ENCODE peak calls at places on chromosomes 2 and 18, in six cellular contexts. G is Karpas-422, X is thoracic aorta, Z is stomach, E is NT2/D1, S is left lung. N is an unnamed sample.
A peak's percentile ranks its signal among the peaks of the same experiment; 100 is the strongest.

GRCh38 chr18:75831960-75832359 is 404.5 kb upstream of the SMIM21 start:
- DNase-seq in Z (no peak), X (no peak), G (no peak), E (no peak), S (no peak), N (no peak)

GRCh38 chr2:215951558-215951957 is 61.8 kb downstream of the MREG start:
- DNase-seq in S (no peak), Z (no peak), E (no peak), G (no peak), X (no peak), N (no peak)

GRCh38 chr2:19038096-19039015 is 320.1 kb downstream of the OSR1 start:
- DNase-seq in X (no peak), E (no peak), G (no peak), S (no peak), Z (no peak), N (no peak)

GRCh38 chr2:69305712-69306611 is 81.1 kb downstream of the GFPT1 start:
- DNase-seq in Z (no peak), G (no peak), X (no peak), E (no peak), S (no peak), N (peak; percentile 30)

GRCh38 chr2:28232267-28232666 is 160.4 kb upstream of the FOSL2 start:
- DNase-seq in Z (no peak), E (no peak), X (no peak), G (no peak), S (no peak), N (no peak)

GRCh38 chr2:127624321-127625145 is 21.4 kb upstream of the GPR17 start:
- DNase-seq in S (peak; percentile 27), G (no peak), X (no peak), Z (no peak), E (no peak), N (no peak)

GRCh38 chr2:164917296-164917903 is 37.9 kb downstream of the SLC38A11 start:
- DNase-seq in G (no peak), X (no peak), E (peak; percentile 22), S (peak; percentile 41), Z (peak; percentile 70), N (peak; percentile 79)

GRCh38 chr18:77096936-77097886 is 35.4 kb downstream of the MBP start:
- DNase-seq in G (no peak), Z (no peak), S (no peak), X (no peak), E (peak; percentile 32), N (no peak)

GRCh38 chr18:57437782-57438668 is 2.9 kb downstream of the ONECUT2 start:
- DNase-seq in G (no peak), E (no peak), X (no peak), Z (no peak), S (peak; percentile 35), N (peak; percentile 93)

GRCh38 chr2:109611467-109612095 is 2.2 kb downstream of the SEPTIN10 start:
- DNase-seq in X (no peak), G (peak; percentile 69), E (no peak), Z (no peak), S (no peak), N (no peak)

GRCh38 chr2:230666885-230667712 is 45.5 kb upstream of the CAB39 start:
- DNase-seq in X (no peak), G (no peak), S (peak; percentile 63), E (peak; percentile 25), Z (no peak), N (no peak)
- H3K4me1 ChIP-seq in X (no peaks in the 10 kb centered on the region), G (peaks cover 30% of the 10 kb centered on the region), S (no peaks in the 10 kb centered on the region), E (peaks cover 25% of the 10 kb centered on the region), Z (peaks cover 11% of the 10 kb centered on the region), N (no peaks in the 10 kb centered on the region)

DNA sequence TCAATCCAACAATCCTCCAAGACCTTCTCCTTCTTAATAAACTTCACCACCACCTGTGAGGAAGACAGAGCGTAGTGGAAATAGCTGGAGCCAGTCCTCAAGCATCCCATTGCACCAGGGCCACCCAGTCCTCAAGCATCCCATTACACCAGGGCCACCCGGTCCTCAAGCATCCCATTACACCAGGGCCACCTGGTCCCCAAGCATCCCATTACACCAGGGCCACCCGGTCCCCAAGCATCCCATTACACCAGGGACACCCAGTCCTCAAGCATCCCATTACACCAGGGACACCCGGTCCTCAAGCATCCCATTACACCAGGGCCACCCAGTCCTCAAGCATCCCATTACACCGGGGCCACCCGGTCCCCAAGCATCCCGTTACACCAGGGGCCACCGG is 13.3 kb upstream of the MTERF4 start:
- DNase-seq in S (no peak), X (no peak), E (no peak), G (no peak), Z (no peak), N (no peak)
- H3K36me3 ChIP-seq in S (no peaks in the 10 kb centered on the region), X (no peaks in the 10 kb centered on the region), E (peaks cover 40% of the 10 kb centered on the region), G (peaks cover 8% of the 10 kb centered on the region), Z (no peaks in the 10 kb centered on the region), N (peaks cover 31% of the 10 kb centered on the region)

GRCh38 chr2:238655974-238656722 is 191.7 kb upstream of the TWIST2 start:
- DNase-seq in Z (no peak), E (no peak), S (no peak), X (no peak), G (no peak), N (no peak)
- H3K4me3 ChIP-seq in Z (no peak overlapping the region), E (no peak overlapping the region), S (no peak overlapping the region), X (no peak overlapping the region), G (no peak overlapping the region), N (no peak overlapping the region)

DNA sequence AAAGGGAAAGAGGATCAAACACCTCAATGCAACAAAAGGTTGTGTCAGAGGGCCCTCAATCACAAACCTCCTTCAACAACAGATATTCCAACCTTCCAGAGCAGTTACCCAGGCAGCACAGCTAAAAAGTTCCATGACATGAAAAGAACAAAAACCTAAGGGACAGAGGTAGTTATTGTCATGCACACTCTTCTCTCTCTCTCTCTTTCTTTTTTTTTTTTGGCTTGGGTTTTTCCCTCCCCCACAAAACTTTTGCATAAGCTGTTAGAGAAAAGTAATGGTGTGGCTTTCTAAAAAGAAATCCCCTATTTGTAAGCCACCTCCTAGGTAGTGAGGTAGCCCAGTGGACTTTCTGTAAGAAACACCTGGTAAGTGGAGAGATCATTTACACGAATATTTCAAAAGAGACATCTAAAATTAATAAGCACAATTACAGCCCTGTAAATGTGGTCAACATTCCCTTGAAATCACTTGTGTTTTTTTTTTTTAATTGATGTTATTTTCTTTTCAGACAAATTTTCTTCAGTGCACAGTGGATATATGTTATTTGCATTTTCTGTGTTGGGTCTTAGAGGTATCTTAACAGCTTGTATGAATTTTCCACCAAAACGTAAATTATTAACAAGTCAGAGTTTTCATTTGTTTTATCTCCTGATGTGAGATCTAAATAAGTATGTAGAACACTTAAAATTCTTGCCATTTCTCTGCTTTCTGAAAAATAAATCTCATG is 48.4 kb downstream of the ZEB2 start:
- DNase-seq in E (peak; percentile 55), G (peak; percentile 47), X (no peak), S (no peak), Z (no peak), N (peak; percentile 69)
- H3K4me1 ChIP-seq in E (peaks cover 4% of the 10 kb centered on the region), G (peaks cover 32% of the 10 kb centered on the region), X (peaks cover 9% of the 10 kb centered on the region), S (peaks cover 9% of the 10 kb centered on the region), Z (no peaks in the 10 kb centered on the region), N (peaks cover 38% of the 10 kb centered on the region)